ENCODE peak calls at places on chromosomes 6 and 20, in nine cellular contexts. One of them, this sample, is unnamed.

GRCh38 chr6:96659084-96659845 is 96.3 kb downstream of the FHL5 start:
- DNase-seq in fibroblast of lung: no peak
- DNase-seq in heart left ventricle: no peak
- DNase-seq in HFFc6: no peak
- DNase-seq in lower lobe of right lung: no peak
- DNase-seq in GM10248: no peak
- DNase-seq in MCF 10A: no peak
- DNase-seq in PC-9: no peak
- DNase-seq in AG04450: no peak
- DNase-seq in this sample: no peak

GRCh38 chr6:44221291-44221960 is 2.0 kb upstream of the SLC29A1 start:
- DNase-seq in fibroblast of lung: peak
- DNase-seq in heart left ventricle: peak
- DNase-seq in HFFc6: peak
- DNase-seq in lower lobe of right lung: peak
- DNase-seq in GM10248: peak
- DNase-seq in MCF 10A: peak
- DNase-seq in PC-9: peak
- DNase-seq in AG04450: no peak
- DNase-seq in this sample: no peak

GRCh38 chr20:63317601-63318291 is 24.8 kb downstream of the COL20A1 start:
- DNase-seq in fibroblast of lung: no peak
- DNase-seq in heart left ventricle: no peak
- DNase-seq in HFFc6: no peak
- DNase-seq in lower lobe of right lung: no peak
- DNase-seq in GM10248: no peak
- DNase-seq in MCF 10A: no peak
- DNase-seq in PC-9: no peak
- DNase-seq in AG04450: no peak
- DNase-seq in this sample: no peak

GRCh38 chr6:62746161-62746560 is 460.1 kb upstream of the KHDRBS2 start:
- DNase-seq in fibroblast of lung: no peak
- DNase-seq in heart left ventricle: no peak
- DNase-seq in HFFc6: no peak
- DNase-seq in lower lobe of right lung: no peak
- DNase-seq in GM10248: no peak
- DNase-seq in MCF 10A: no peak
- DNase-seq in PC-9: no peak
- DNase-seq in AG04450: no peak
- DNase-seq in this sample: no peak

GRCh38 chr6:111873178-111874029 is at the start of gene FYN:
- DNase-seq in fibroblast of lung: peak
- DNase-seq in heart left ventricle: peak
- DNase-seq in HFFc6: peak
- DNase-seq in lower lobe of right lung: peak
- DNase-seq in GM10248: peak
- DNase-seq in MCF 10A: peak
- DNase-seq in PC-9: peak
- DNase-seq in AG04450: peak
- DNase-seq in this sample: peak

GRCh38 chr6:95091823-95092436 is 485.4 kb upstream of the MANEA start:
- DNase-seq in fibroblast of lung: peak
- DNase-seq in heart left ventricle: no peak
- DNase-seq in HFFc6: peak
- DNase-seq in lower lobe of right lung: no peak
- DNase-seq in GM10248: no peak
- DNase-seq in MCF 10A: peak
- DNase-seq in PC-9: no peak
- DNase-seq in AG04450: peak
- DNase-seq in this sample: peak

GRCh38 chr6:3963404-3963803 is 114.2 kb downstream of the FAM50B start:
- DNase-seq in fibroblast of lung: no peak
- DNase-seq in heart left ventricle: no peak
- DNase-seq in HFFc6: no peak
- DNase-seq in lower lobe of right lung: no peak
- DNase-seq in GM10248: no peak
- DNase-seq in MCF 10A: no peak
- DNase-seq in PC-9: no peak
- DNase-seq in AG04450: no peak
- DNase-seq in this sample: no peak

GRCh38 chr20:62936996-62937352 is 973 bp upstream of the GID8 start:
- DNase-seq in fibroblast of lung: peak
- DNase-seq in heart left ventricle: no peak
- DNase-seq in HFFc6: peak
- DNase-seq in lower lobe of right lung: no peak
- DNase-seq in GM10248: no peak
- DNase-seq in MCF 10A: no peak
- DNase-seq in PC-9: peak
- DNase-seq in AG04450: peak
- DNase-seq in this sample: no peak

GRCh38 chr6:164415832-164416563 is 893.4 kb downstream of the C6orf118 start:
- DNase-seq in fibroblast of lung: no peak
- DNase-seq in heart left ventricle: no peak
- DNase-seq in HFFc6: no peak
- DNase-seq in lower lobe of right lung: no peak
- DNase-seq in GM10248: no peak
- DNase-seq in MCF 10A: no peak
- DNase-seq in PC-9: no peak
- DNase-seq in AG04450: no peak
- DNase-seq in this sample: no peak

GRCh38 chr20:46399401-46399800 is 7.0 kb downstream of the ELMO2 start:
- DNase-seq in fibroblast of lung: no peak
- DNase-seq in heart left ventricle: no peak
- DNase-seq in HFFc6: no peak
- DNase-seq in lower lobe of right lung: no peak
- DNase-seq in GM10248: no peak
- DNase-seq in MCF 10A: no peak
- DNase-seq in PC-9: no peak
- DNase-seq in AG04450: no peak
- DNase-seq in this sample: no peak

GRCh38 chr6:155313602-155314091 is 637 bp downstream of the TFB1M start:
- DNase-seq in fibroblast of lung: no peak
- DNase-seq in heart left ventricle: no peak
- DNase-seq in HFFc6: no peak
- DNase-seq in lower lobe of right lung: no peak
- DNase-seq in GM10248: no peak
- DNase-seq in MCF 10A: peak
- DNase-seq in PC-9: no peak
- DNase-seq in AG04450: no peak
- DNase-seq in this sample: no peak

GRCh38 chr20:38404016-38404415 is 31.1 kb downstream of the SNHG17 start:
- DNase-seq in fibroblast of lung: no peak
- DNase-seq in heart left ventricle: no peak
- DNase-seq in HFFc6: no peak
- DNase-seq in lower lobe of right lung: no peak
- DNase-seq in GM10248: no peak
- DNase-seq in MCF 10A: no peak
- DNase-seq in PC-9: no peak
- DNase-seq in AG04450: no peak
- DNase-seq in this sample: no peak

GRCh38 chr6:56144538-56145324 is 102.6 kb downstream of the COL21A1 start:
- DNase-seq in fibroblast of lung: peak
- DNase-seq in heart left ventricle: no peak
- DNase-seq in HFFc6: peak
- DNase-seq in lower lobe of right lung: no peak
- DNase-seq in GM10248: no peak
- DNase-seq in MCF 10A: peak
- DNase-seq in PC-9: no peak
- DNase-seq in AG04450: no peak
- DNase-seq in this sample: peak

GRCh38 chr6:34243131-34243771 is 5.6 kb downstream of the SMIM29 start:
- DNase-seq in fibroblast of lung: no peak
- DNase-seq in heart left ventricle: no peak
- DNase-seq in HFFc6: no peak
- DNase-seq in lower lobe of right lung: peak
- DNase-seq in GM10248: no peak
- DNase-seq in MCF 10A: peak
- DNase-seq in PC-9: peak
- DNase-seq in AG04450: no peak
- DNase-seq in this sample: no peak

GRCh38 chr20:36154696-36155628 is at the start of gene EPB41L1:
- DNase-seq in fibroblast of lung: no peak
- DNase-seq in heart left ventricle: peak
- DNase-seq in HFFc6: no peak
- DNase-seq in lower lobe of right lung: peak
- DNase-seq in GM10248: no peak
- DNase-seq in MCF 10A: no peak
- DNase-seq in PC-9: no peak
- DNase-seq in AG04450: no peak
- DNase-seq in this sample: no peak

GRCh38 chr20:38278150-38278549 is 17.6 kb upstream of the KIAA1755 start:
- DNase-seq in fibroblast of lung: peak
- DNase-seq in heart left ventricle: no peak
- DNase-seq in HFFc6: no peak
- DNase-seq in lower lobe of right lung: no peak
- DNase-seq in GM10248: no peak
- DNase-seq in MCF 10A: no peak
- DNase-seq in PC-9: no peak
- DNase-seq in AG04450: no peak
- DNase-seq in this sample: no peak

GRCh38 chr6:125165256-125165655 is 11.7 kb downstream of the TPD52L1 start:
- DNase-seq in fibroblast of lung: no peak
- DNase-seq in heart left ventricle: no peak
- DNase-seq in HFFc6: peak
- DNase-seq in lower lobe of right lung: no peak
- DNase-seq in GM10248: no peak
- DNase-seq in MCF 10A: no peak
- DNase-seq in PC-9: no peak
- DNase-seq in AG04450: no peak
- DNase-seq in this sample: peak

GRCh38 chr6:26022166-26022510 is 59.5 kb downstream of the TRIM38 start:
- DNase-seq in fibroblast of lung: peak
- DNase-seq in heart left ventricle: peak
- DNase-seq in HFFc6: peak
- DNase-seq in lower lobe of right lung: no peak
- DNase-seq in GM10248: no peak
- DNase-seq in MCF 10A: peak
- DNase-seq in PC-9: peak
- DNase-seq in AG04450: no peak
- DNase-seq in this sample: no peak

GRCh38 chr6:27471365-27472115 is 1.4 kb downstream of the ZNF184 start:
- DNase-seq in fibroblast of lung: no peak
- DNase-seq in heart left ventricle: no peak
- DNase-seq in HFFc6: no peak
- DNase-seq in lower lobe of right lung: no peak
- DNase-seq in GM10248: no peak
- DNase-seq in MCF 10A: peak
- DNase-seq in PC-9: no peak
- DNase-seq in AG04450: no peak
- DNase-seq in this sample: no peak

GRCh38 chr6:27474672-27475071 is 1.8 kb upstream of the ZNF184 start:
- DNase-seq in fibroblast of lung: no peak
- DNase-seq in heart left ventricle: no peak
- DNase-seq in HFFc6: no peak
- DNase-seq in lower lobe of right lung: no peak
- DNase-seq in GM10248: no peak
- DNase-seq in MCF 10A: no peak
- DNase-seq in PC-9: no peak
- DNase-seq in AG04450: no peak
- DNase-seq in this sample: no peak

GRCh38 chr6:27474172-27474465 is 1.2 kb upstream of the ZNF184 start:
- DNase-seq in fibroblast of lung: no peak
- DNase-seq in heart left ventricle: no peak
- DNase-seq in HFFc6: no peak
- DNase-seq in lower lobe of right lung: no peak
- DNase-seq in GM10248: no peak
- DNase-seq in MCF 10A: no peak
- DNase-seq in PC-9: no peak
- DNase-seq in AG04450: no peak
- DNase-seq in this sample: no peak

GRCh38 chr6:27472182-27472616 is 706 bp downstream of the ZNF184 start:
- DNase-seq in fibroblast of lung: peak
- DNase-seq in heart left ventricle: peak
- DNase-seq in HFFc6: peak
- DNase-seq in lower lobe of right lung: peak
- DNase-seq in GM10248: peak
- DNase-seq in MCF 10A: peak
- DNase-seq in PC-9: peak
- DNase-seq in AG04450: peak
- DNase-seq in this sample: no peak

GRCh38 chr6:27472617-27473400 is at the start of gene ZNF184:
- DNase-seq in fibroblast of lung: peak
- DNase-seq in heart left ventricle: peak
- DNase-seq in HFFc6: peak
- DNase-seq in lower lobe of right lung: peak
- DNase-seq in GM10248: peak
- DNase-seq in MCF 10A: peak
- DNase-seq in PC-9: peak
- DNase-seq in AG04450: peak
- DNase-seq in this sample: peak
- TF ChIP-seq CTCF in fibroblast of lung: no peak
- TF ChIP-seq CTCF in heart left ventricle: no peak
- TF ChIP-seq CTCF in HFFc6: no peak
- TF ChIP-seq CTCF in lower lobe of right lung: no peak
- TF ChIP-seq CTCF in GM10248: no peak
- TF ChIP-seq CTCF in MCF 10A: peak
- TF ChIP-seq CTCF in PC-9: peak
- TF ChIP-seq CTCF in AG04450: peak
- TF ChIP-seq CTCF in this sample: no peak

GRCh38 chr6:14606353-14606752 is 488.8 kb downstream of the CD83 start:
- DNase-seq in fibroblast of lung: no peak
- DNase-seq in heart left ventricle: no peak
- DNase-seq in HFFc6: no peak
- DNase-seq in lower lobe of right lung: no peak
- DNase-seq in GM10248: no peak
- DNase-seq in MCF 10A: no peak
- DNase-seq in PC-9: no peak
- DNase-seq in AG04450: no peak
- DNase-seq in this sample: no peak
- TF ChIP-seq CTCF in fibroblast of lung: no peak
- TF ChIP-seq CTCF in heart left ventricle: no peak
- TF ChIP-seq CTCF in HFFc6: no peak
- TF ChIP-seq CTCF in lower lobe of right lung: no peak
- TF ChIP-seq CTCF in GM10248: no peak
- TF ChIP-seq CTCF in MCF 10A: no peak
- TF ChIP-seq CTCF in PC-9: no peak
- TF ChIP-seq CTCF in AG04450: no peak
- TF ChIP-seq CTCF in this sample: no peak

DNA sequence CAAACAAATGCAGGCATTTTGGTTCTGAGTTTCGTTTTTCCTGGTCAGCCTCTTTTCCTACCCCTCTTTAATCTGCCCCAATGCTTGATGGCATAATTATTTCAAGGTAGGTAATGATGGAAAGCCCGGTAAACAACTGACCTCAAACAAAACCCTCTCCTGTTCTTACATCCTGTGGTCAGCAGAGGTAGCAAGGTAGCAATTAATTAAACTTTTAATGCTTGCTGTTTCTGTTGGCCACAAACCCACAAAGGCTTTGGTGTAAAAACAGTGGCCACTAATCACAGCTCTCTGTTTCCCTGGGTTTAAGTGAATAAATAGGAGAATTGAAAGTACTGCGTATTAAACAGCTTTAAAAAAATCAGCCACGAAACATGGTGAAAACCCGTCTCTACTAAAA is 261.5 kb upstream of the SOX4 start:
- DNase-seq in fibroblast of lung: no peak
- DNase-seq in heart left ventricle: no peak
- DNase-seq in HFFc6: no peak
- DNase-seq in lower lobe of right lung: no peak
- DNase-seq in GM10248: no peak
- DNase-seq in MCF 10A: no peak
- DNase-seq in PC-9: no peak
- DNase-seq in AG04450: no peak
- DNase-seq in this sample: no peak
- TF ChIP-seq CTCF in fibroblast of lung: no peak
- TF ChIP-seq CTCF in heart left ventricle: no peak
- TF ChIP-seq CTCF in HFFc6: no peak
- TF ChIP-seq CTCF in lower lobe of right lung: no peak
- TF ChIP-seq CTCF in GM10248: no peak
- TF ChIP-seq CTCF in MCF 10A: no peak
- TF ChIP-seq CTCF in PC-9: no peak
- TF ChIP-seq CTCF in AG04450: no peak
- TF ChIP-seq CTCF in this sample: no peak

GRCh38 chr6:152257581-152257980 is 379.6 kb downstream of the SYNE1 start:
- DNase-seq in fibroblast of lung: no peak
- DNase-seq in heart left ventricle: no peak
- DNase-seq in HFFc6: no peak
- DNase-seq in lower lobe of right lung: no peak
- DNase-seq in GM10248: no peak
- DNase-seq in MCF 10A: no peak
- DNase-seq in PC-9: no peak
- DNase-seq in AG04450: no peak
- DNase-seq in this sample: no peak
- TF ChIP-seq CTCF in fibroblast of lung: no peak
- TF ChIP-seq CTCF in heart left ventricle: no peak
- TF ChIP-seq CTCF in HFFc6: no peak
- TF ChIP-seq CTCF in lower lobe of right lung: no peak
- TF ChIP-seq CTCF in GM10248: no peak
- TF ChIP-seq CTCF in MCF 10A: no peak
- TF ChIP-seq CTCF in PC-9: no peak
- TF ChIP-seq CTCF in AG04450: no peak
- TF ChIP-seq CTCF in this sample: no peak